ENCODE peak calls at places on chromosomes 6 and 20, in five cellular contexts. One of them, this sample, is unnamed. For H3K9me3, the result is how much of the 10 kb centered on the place peaks cover.

GRCh38 chr6:112116215-112116614 is 28.8 kb downstream of the FAM229B start:
- DNase-seq in mesenchymal stem cell: no peak
- DNase-seq in OCI-LY7: no peak
- DNase-seq in IMR-90: no peak
- DNase-seq in cardiac muscle cell: no peak
- DNase-seq in this sample: no peak

GRCh38 chr6:73523434-73524123 is 2.7 kb upstream of the EEF1A1 start:
- DNase-seq in mesenchymal stem cell: no peak
- DNase-seq in cardiac muscle cell: no peak
- DNase-seq in OCI-LY7: peak
- DNase-seq in IMR-90: peak
- DNase-seq in this sample: peak

GRCh38 chr6:63476302-63476701 is 96.0 kb upstream of the LOC128125822 start:
- DNase-seq in OCI-LY7: no peak
- DNase-seq in mesenchymal stem cell: no peak
- DNase-seq in IMR-90: no peak
- DNase-seq in cardiac muscle cell: peak
- DNase-seq in this sample: no peak

GRCh38 chr6:125094563-125094962 is 59.0 kb upstream of the TPD52L1 start:
- DNase-seq in OCI-LY7: no peak
- DNase-seq in mesenchymal stem cell: peak
- DNase-seq in cardiac muscle cell: no peak
- DNase-seq in IMR-90: peak
- DNase-seq in this sample: no peak

GRCh38 chr6:68638225-68638900 is 3.3 kb downstream of the ADGRB3 start:
- DNase-seq in OCI-LY7: peak
- DNase-seq in cardiac muscle cell: peak
- DNase-seq in mesenchymal stem cell: peak
- DNase-seq in IMR-90: peak
- DNase-seq in this sample: no peak

GRCh38 chr20:48749437-48749836 is 78.4 kb downstream of the PREX1 start:
- DNase-seq in IMR-90: no peak
- DNase-seq in cardiac muscle cell: no peak
- DNase-seq in OCI-LY7: no peak
- DNase-seq in mesenchymal stem cell: no peak
- DNase-seq in this sample: no peak

GRCh38 chr6:105091140-105091829 is 88.5 kb downstream of the POPDC3 start:
- DNase-seq in cardiac muscle cell: peak
- DNase-seq in IMR-90: no peak
- DNase-seq in mesenchymal stem cell: no peak
- DNase-seq in OCI-LY7: no peak
- DNase-seq in this sample: no peak

GRCh38 chr6:149852180-149852579 is 12.0 kb downstream of the LRP11 start:
- DNase-seq in OCI-LY7: peak
- DNase-seq in cardiac muscle cell: no peak
- DNase-seq in IMR-90: peak
- DNase-seq in mesenchymal stem cell: peak
- DNase-seq in this sample: no peak

GRCh38 chr20:48791014-48791413 is 36.8 kb downstream of the PREX1 start:
- DNase-seq in cardiac muscle cell: no peak
- DNase-seq in mesenchymal stem cell: no peak
- DNase-seq in OCI-LY7: peak
- DNase-seq in IMR-90: no peak
- DNase-seq in this sample: no peak

GRCh38 chr20:63469713-63470101 is 2.7 kb downstream of the KCNQ2 start:
- DNase-seq in mesenchymal stem cell: no peak
- DNase-seq in cardiac muscle cell: no peak
- DNase-seq in IMR-90: no peak
- DNase-seq in OCI-LY7: no peak
- DNase-seq in this sample: no peak

GRCh38 chr6:85135376-85136094 is 314.3 kb upstream of the NT5E start:
- DNase-seq in cardiac muscle cell: no peak
- DNase-seq in OCI-LY7: no peak
- DNase-seq in IMR-90: no peak
- DNase-seq in mesenchymal stem cell: no peak
- DNase-seq in this sample: no peak

GRCh38 chr6:113526995-113527394 is 330.1 kb upstream of the MARCKS start:
- DNase-seq in mesenchymal stem cell: no peak
- DNase-seq in IMR-90: no peak
- DNase-seq in OCI-LY7: no peak
- DNase-seq in cardiac muscle cell: no peak
- DNase-seq in this sample: no peak

GRCh38 chr6:110282412-110282811 is 75.7 kb downstream of the METTL24 start:
- DNase-seq in IMR-90: no peak
- DNase-seq in mesenchymal stem cell: no peak
- DNase-seq in OCI-LY7: no peak
- DNase-seq in cardiac muscle cell: no peak
- DNase-seq in this sample: no peak

GRCh38 chr6:111353914-111354464 is 129.0 kb downstream of the REV3L start:
- DNase-seq in cardiac muscle cell: peak
- DNase-seq in mesenchymal stem cell: no peak
- DNase-seq in OCI-LY7: no peak
- DNase-seq in IMR-90: peak
- DNase-seq in this sample: no peak

GRCh38 chr6:100862063-100862462 is 19.1 kb downstream of the ASCC3 start:
- DNase-seq in cardiac muscle cell: no peak
- DNase-seq in mesenchymal stem cell: no peak
- DNase-seq in IMR-90: no peak
- DNase-seq in OCI-LY7: no peak
- DNase-seq in this sample: no peak

GRCh38 chr6:100850174-100850573 is 31.0 kb downstream of the ASCC3 start:
- DNase-seq in mesenchymal stem cell: no peak
- DNase-seq in cardiac muscle cell: no peak
- DNase-seq in OCI-LY7: no peak
- DNase-seq in IMR-90: no peak
- DNase-seq in this sample: no peak

GRCh38 chr6:100851819-100852218 is 29.3 kb downstream of the ASCC3 start:
- DNase-seq in cardiac muscle cell: no peak
- DNase-seq in OCI-LY7: no peak
- DNase-seq in mesenchymal stem cell: no peak
- DNase-seq in IMR-90: no peak
- DNase-seq in this sample: no peak

GRCh38 chr6:100856146-100856545 is 25.0 kb downstream of the ASCC3 start:
- DNase-seq in mesenchymal stem cell: no peak
- DNase-seq in OCI-LY7: no peak
- DNase-seq in IMR-90: no peak
- DNase-seq in cardiac muscle cell: no peak
- DNase-seq in this sample: no peak
- H3K9me3 ChIP-seq in mesenchymal stem cell: under half
- H3K9me3 ChIP-seq in OCI-LY7: under half
- H3K9me3 ChIP-seq in IMR-90: under half
- H3K9me3 ChIP-seq in cardiac muscle cell: under half
- H3K9me3 ChIP-seq in this sample: under half

DNA sequence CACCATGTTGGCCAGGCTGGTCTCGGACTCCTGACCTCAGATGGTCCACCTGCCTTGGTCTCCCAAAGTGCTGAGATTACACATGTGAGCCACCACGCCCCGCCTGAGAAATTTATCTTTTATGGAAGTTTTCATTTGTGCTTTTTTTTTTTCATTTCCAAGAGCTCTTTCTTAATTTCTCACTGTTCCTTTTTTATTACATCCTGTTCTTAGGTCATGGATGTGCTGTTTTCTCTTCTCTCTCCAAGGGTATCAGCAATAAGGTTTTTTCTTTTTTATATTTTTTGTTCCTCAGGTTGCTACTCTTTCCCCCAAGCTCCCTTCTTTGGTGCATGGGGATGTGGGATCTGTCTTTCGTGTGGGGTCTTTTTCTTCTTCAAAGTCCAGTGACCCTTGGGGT is 21.2 kb upstream of the LSM14B start:
- DNase-seq in mesenchymal stem cell: no peak
- DNase-seq in OCI-LY7: no peak
- DNase-seq in IMR-90: no peak
- DNase-seq in cardiac muscle cell: no peak
- DNase-seq in this sample: no peak
- H3K9me3 ChIP-seq in mesenchymal stem cell: under half
- H3K9me3 ChIP-seq in OCI-LY7: under half
- H3K9me3 ChIP-seq in IMR-90: under half
- H3K9me3 ChIP-seq in cardiac muscle cell: under half
- H3K9me3 ChIP-seq in this sample: under half

DNA sequence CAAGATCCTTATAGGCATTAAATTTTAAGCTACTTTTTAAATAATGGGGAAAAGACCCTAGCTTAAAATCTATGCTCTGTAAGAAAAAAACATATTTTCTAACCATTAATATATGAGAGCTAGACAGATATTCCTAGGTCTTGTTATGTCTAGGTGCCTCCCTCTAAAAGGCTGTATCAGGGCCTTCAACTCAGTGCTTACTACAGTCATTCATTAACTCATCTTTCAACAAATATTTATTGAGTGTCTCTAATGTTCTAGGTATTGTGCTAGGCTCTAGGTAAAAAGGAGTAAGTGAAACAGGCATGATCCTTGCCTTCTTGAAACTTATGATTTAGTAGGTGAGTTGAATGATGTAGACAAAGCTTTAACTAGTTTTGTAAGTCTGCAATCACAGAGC is 6.4 kb upstream of the STX11 start:
- DNase-seq in IMR-90: no peak
- DNase-seq in mesenchymal stem cell: no peak
- DNase-seq in OCI-LY7: no peak
- DNase-seq in cardiac muscle cell: no peak
- DNase-seq in this sample: no peak
- H3K9me3 ChIP-seq in IMR-90: under half
- H3K9me3 ChIP-seq in mesenchymal stem cell: under half
- H3K9me3 ChIP-seq in OCI-LY7: under half
- H3K9me3 ChIP-seq in cardiac muscle cell: under half
- H3K9me3 ChIP-seq in this sample: under half

GRCh38 chr6:26646074-26646473 is 13.5 kb downstream of the ZNF322 start:
- DNase-seq in IMR-90: no peak
- DNase-seq in mesenchymal stem cell: no peak
- DNase-seq in OCI-LY7: no peak
- DNase-seq in cardiac muscle cell: no peak
- DNase-seq in this sample: no peak

DNA sequence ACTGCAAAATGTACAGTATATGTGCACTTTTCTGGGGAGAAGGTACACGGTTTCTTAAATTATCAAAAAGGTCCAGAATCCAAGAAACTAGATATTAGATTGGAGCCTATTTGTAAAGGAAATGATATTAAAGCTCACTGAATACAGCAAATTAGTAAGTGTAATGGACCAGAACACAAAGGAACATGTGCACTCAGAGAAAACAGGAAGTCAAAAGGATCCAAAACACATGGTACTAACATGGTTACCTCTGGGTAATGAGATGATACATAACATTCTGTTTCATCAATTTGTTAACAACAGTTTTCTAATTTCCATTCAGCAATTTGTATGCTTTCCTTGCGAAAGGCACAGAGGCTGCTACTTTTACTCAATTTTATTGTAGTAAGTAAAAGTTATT is 18.7 kb downstream of the ZNF322 start:
- DNase-seq in OCI-LY7: no peak
- DNase-seq in IMR-90: no peak
- DNase-seq in cardiac muscle cell: no peak
- DNase-seq in mesenchymal stem cell: no peak
- DNase-seq in this sample: no peak
- H3K9me3 ChIP-seq in OCI-LY7: under half
- H3K9me3 ChIP-seq in IMR-90: under half
- H3K9me3 ChIP-seq in cardiac muscle cell: under half
- H3K9me3 ChIP-seq in mesenchymal stem cell: half or more
- H3K9me3 ChIP-seq in this sample: under half

GRCh38 chr20:4169360-4170214 is 154.2 kb upstream of the RNF24 start:
- DNase-seq in mesenchymal stem cell: no peak
- DNase-seq in cardiac muscle cell: no peak
- DNase-seq in OCI-LY7: no peak
- DNase-seq in IMR-90: no peak
- DNase-seq in this sample: no peak
- H3K9me3 ChIP-seq in mesenchymal stem cell: under half
- H3K9me3 ChIP-seq in cardiac muscle cell: under half
- H3K9me3 ChIP-seq in OCI-LY7: under half
- H3K9me3 ChIP-seq in IMR-90: under half
- H3K9me3 ChIP-seq in this sample: under half

GRCh38 chr20:62104791-62105345 is 17.4 kb upstream of the LSM14B start:
- DNase-seq in IMR-90: peak
- DNase-seq in OCI-LY7: no peak
- DNase-seq in mesenchymal stem cell: no peak
- DNase-seq in cardiac muscle cell: no peak
- DNase-seq in this sample: no peak

GRCh38 chr20:62104234-62104789 is 18.0 kb upstream of the LSM14B start:
- DNase-seq in OCI-LY7: no peak
- DNase-seq in mesenchymal stem cell: no peak
- DNase-seq in IMR-90: no peak
- DNase-seq in cardiac muscle cell: no peak
- DNase-seq in this sample: no peak

GRCh38 chr20:62111148-62111547 is 11.1 kb upstream of the LSM14B start:
- DNase-seq in IMR-90: no peak
- DNase-seq in OCI-LY7: no peak
- DNase-seq in mesenchymal stem cell: no peak
- DNase-seq in cardiac muscle cell: no peak
- DNase-seq in this sample: no peak

GRCh38 chr20:62103508-62104233 is 18.6 kb upstream of the LSM14B start:
- DNase-seq in IMR-90: no peak
- DNase-seq in mesenchymal stem cell: no peak
- DNase-seq in OCI-LY7: no peak
- DNase-seq in cardiac muscle cell: no peak
- DNase-seq in this sample: no peak

GRCh38 chr20:62105592-62105991 is 16.7 kb upstream of the LSM14B start:
- DNase-seq in OCI-LY7: no peak
- DNase-seq in IMR-90: no peak
- DNase-seq in mesenchymal stem cell: no peak
- DNase-seq in cardiac muscle cell: no peak
- DNase-seq in this sample: no peak
- H3K9me3 ChIP-seq in OCI-LY7: under half
- H3K9me3 ChIP-seq in IMR-90: under half
- H3K9me3 ChIP-seq in mesenchymal stem cell: under half
- H3K9me3 ChIP-seq in cardiac muscle cell: under half
- H3K9me3 ChIP-seq in this sample: under half